ENCODE peak calls at places on chromosome 3, in four cellular contexts. E, I, B and Y are unnamed samples.

GRCh38 chr3:90044417-90044816 is 937.0 kb downstream of the EPHA3 start:
- DNase-seq in I (no peak), B (no peak), E (no peak), Y (no peak)

GRCh38 chr3:195035345-195036202 is 235.4 kb downstream of the XXYLT1 start:
- DNase-seq in B (peak), I (peak), E (no peak), Y (no peak)

GRCh38 chr3:12679468-12679867 is 15.6 kb upstream of the RAF1 start:
- DNase-seq in E (no peak), B (no peak), I (no peak), Y (no peak)

GRCh38 chr3:36058404-36059035 is 321.8 kb upstream of the STAC start:
- DNase-seq in B (no peak), I (no peak), E (no peak), Y (no peak)

GRCh38 chr3:128493221-128494151 is 485 bp upstream of the GATA2 start:
- DNase-seq in B (peak), I (no peak), E (no peak), Y (no peak)

GRCh38 chr3:79766474-79767193 is 1.2 kb downstream of the ROBO1 start:
- DNase-seq in B (peak), I (no peak), E (no peak), Y (no peak)

GRCh38 chr3:46468758-46469600 is 4.3 kb upstream of the LTF start:
- DNase-seq in E (no peak), I (no peak), B (no peak), Y (no peak)

GRCh38 chr3:180646187-180646790 is 33.0 kb downstream of the CCDC39 start:
- DNase-seq in B (no peak), E (no peak), I (no peak), Y (no peak)

GRCh38 chr3:119794401-119794800 is 12.5 kb downstream of the NR1I2 start:
- DNase-seq in B (no peak), I (no peak), E (no peak), Y (no peak)

GRCh38 chr3:8441969-8442559 is 59.6 kb upstream of the LMCD1 start:
- DNase-seq in E (no peak), I (peak), B (no peak), Y (no peak)

GRCh38 chr3:78601249-78601648 is 1166.5 kb downstream of the ROBO1 start:
- DNase-seq in E (no peak), B (no peak), I (no peak), Y (no peak)

GRCh38 chr3:191329654-191330308 is 545 bp downstream of the UTS2B start:
- DNase-seq in I (peak), B (no peak), E (peak), Y (peak)

GRCh38 chr3:134323966-134324962 is 50.0 kb downstream of the AMOTL2 start:
- DNase-seq in B (no peak), E (no peak), I (no peak), Y (no peak)

GRCh38 chr3:169232863-169233262 is 430.6 kb downstream of the MECOM start:
- DNase-seq in I (no peak), E (no peak), B (no peak), Y (no peak)

GRCh38 chr3:40387895-40388254 is 891 bp downstream of the ENTPD3 start:
- DNase-seq in I (no peak), E (no peak), B (no peak), Y (no peak)

GRCh38 chr3:54706783-54707182 is 221.1 kb downstream of the LRTM1 start:
- DNase-seq in I (no peak), E (no peak), B (no peak), Y (no peak)

GRCh38 chr3:11953350-11953749 is 50.8 kb upstream of the SYN2 start:
- DNase-seq in E (no peak), I (no peak), B (no peak), Y (no peak)